ENCODE peak calls at places on chromosomes 6 and 20, in nine cellular contexts. F is GM20000, A is IMR-90, V is K562, Z is right lobe of liver, D is coronary artery, R is fibroblast of lung, K is fibroblast of the aortic adventitia, N is cardiac fibroblast. Y is an unnamed sample.

GRCh38 chr6:7505196-7505699 is 36.2 kb upstream of the DSP start:
- DNase-seq in F (no peak), A (peak), V (peak), Z (no peak), D (no peak), R (peak), K (peak), N (peak), Y (no peak)

GRCh38 chr20:37757550-37757949 is 63.7 kb downstream of the CTNNBL1 start:
- DNase-seq in F (no peak), A (no peak), V (no peak), Z (no peak), D (no peak), R (no peak), K (no peak), N (no peak), Y (no peak)

GRCh38 chr6:97473979-97474378 is 191.0 kb upstream of the MMS22L start:
- DNase-seq in F (no peak), A (no peak), V (no peak), Z (no peak), D (no peak), R (no peak), K (no peak), N (no peak), Y (no peak)

GRCh38 chr20:49306903-49307336 is 29.1 kb upstream of the ZNFX1 start:
- DNase-seq in F (no peak), A (no peak), V (no peak), Z (no peak), D (no peak), R (no peak), K (no peak), N (no peak), Y (no peak)

GRCh38 chr20:23441850-23442313 is 2.4 kb downstream of the CSTL1 start:
- DNase-seq in F (peak), A (peak), V (peak), Z (peak), D (no peak), R (peak), K (peak), N (peak), Y (peak)

GRCh38 chr6:121055572-121056163 is 278.6 kb downstream of the TBC1D32 start:
- DNase-seq in F (peak), A (peak), V (peak), Z (no peak), D (no peak), R (peak), K (peak), N (peak), Y (no peak)

GRCh38 chr20:32727663-32728062 is 15.6 kb downstream of the COMMD7 start:
- DNase-seq in F (no peak), A (peak), V (no peak), Z (no peak), D (no peak), R (peak), K (peak), N (peak), Y (no peak)

GRCh38 chr6:27303613-27304272 is 8.3 kb downstream of the POM121L2 start:
- DNase-seq in F (no peak), A (no peak), V (no peak), Z (no peak), D (no peak), R (no peak), K (no peak), N (no peak), Y (no peak)

GRCh38 chr6:141580988-141581387 is 551.7 kb upstream of the GJE1 start:
- DNase-seq in F (no peak), A (peak), V (no peak), Z (no peak), D (no peak), R (peak), K (peak), N (peak), Y (no peak)

GRCh38 chr6:33663727-33664449 is 42.8 kb downstream of the ITPR3 start:
- DNase-seq in F (no peak), A (no peak), V (no peak), Z (no peak), D (no peak), R (no peak), K (no peak), N (no peak), Y (no peak)

GRCh38 chr6:38164671-38165108 is 345.2 kb downstream of the ZFAND3 start:
- DNase-seq in F (no peak), A (no peak), V (no peak), Z (no peak), D (no peak), R (no peak), K (no peak), N (no peak), Y (no peak)

GRCh38 chr6:111721677-111722219 is 116.1 kb upstream of the TRAF3IP2 start:
- DNase-seq in F (peak), A (peak), V (peak), Z (no peak), D (no peak), R (peak), K (peak), N (peak), Y (no peak)

GRCh38 chr6:38846844-38847243 is 131.7 kb downstream of the DNAH8 start:
- DNase-seq in F (no peak), A (peak), V (no peak), Z (no peak), D (no peak), R (no peak), K (peak), N (no peak), Y (no peak)

GRCh38 chr6:101083533-101084172 is 202.5 kb upstream of the ASCC3 start:
- DNase-seq in F (no peak), A (peak), V (no peak), Z (no peak), D (no peak), R (peak), K (peak), N (peak), Y (no peak)

GRCh38 chr20:13995841-13996240 is 525 bp downstream of the MACROD2 start:
- DNase-seq in F (no peak), A (no peak), V (no peak), Z (peak), D (no peak), R (no peak), K (no peak), N (no peak), Y (no peak)

GRCh38 chr6:41049548-41049947 is 3.5 kb upstream of the APOBEC2 start:
- DNase-seq in F (no peak), A (no peak), V (no peak), Z (no peak), D (no peak), R (no peak), K (no peak), N (no peak), Y (no peak)

GRCh38 chr6:11961923-11962322 is 50.2 kb upstream of the HIVEP1 start:
- DNase-seq in F (no peak), A (no peak), V (no peak), Z (no peak), D (no peak), R (no peak), K (no peak), N (no peak), Y (no peak)

GRCh38 chr6:43516697-43517502 is at the start of the genes POLR1C and YIPF3:
- DNase-seq in F (peak), A (peak), V (peak), Z (peak), D (peak), R (peak), K (peak), N (peak), Y (peak)

GRCh38 chr6:34102696-34103095 is 43.2 kb downstream of the GRM4 start:
- DNase-seq in F (no peak), A (no peak), V (no peak), Z (no peak), D (no peak), R (no peak), K (no peak), N (no peak), Y (no peak)

GRCh38 chr20:15163632-15164031 is 826.2 kb upstream of the FLRT3 start:
- DNase-seq in F (no peak), A (no peak), V (no peak), Z (no peak), D (no peak), R (no peak), K (no peak), N (no peak), Y (no peak)

GRCh38 chr6:78436335-78436734 is 431.0 kb upstream of the IRAK1BP1 start:
- DNase-seq in F (no peak), A (peak), V (no peak), Z (no peak), D (no peak), R (peak), K (peak), N (peak), Y (no peak)

GRCh38 chr20:25297141-25297905 is 49.4 kb downstream of the PYGB start:
- DNase-seq in F (peak), A (no peak), V (no peak), Z (no peak), D (no peak), R (no peak), K (no peak), N (no peak), Y (no peak)

GRCh38 chr6:110513001-110513400 is 36.6 kb upstream of the SLC22A16 start:
- DNase-seq in F (no peak), A (peak), V (no peak), Z (no peak), D (no peak), R (peak), K (peak), N (peak), Y (no peak)

GRCh38 chr6:137808191-137808590 is 58.9 kb upstream of the TNFAIP3 start:
- DNase-seq in F (no peak), A (peak), V (no peak), Z (no peak), D (no peak), R (peak), K (peak), N (peak), Y (no peak)

GRCh38 chr6:159878341-159878740 is 12.4 kb upstream of the MAS1 start:
- DNase-seq in F (no peak), A (no peak), V (no peak), Z (no peak), D (no peak), R (no peak), K (no peak), N (no peak), Y (no peak)

GRCh38 chr6:49978332-49979226 is 9.2 kb upstream of the DEFB113 start:
- DNase-seq in F (peak), A (no peak), V (no peak), Z (no peak), D (no peak), R (peak), K (no peak), N (no peak), Y (no peak)

GRCh38 chr20:59402697-59403096 is 102.3 kb downstream of the EDN3 start:
- DNase-seq in F (no peak), A (no peak), V (no peak), Z (no peak), D (no peak), R (no peak), K (no peak), N (no peak), Y (no peak)

GRCh38 chr6:131244942-131245341 is 109.7 kb downstream of the AKAP7 start:
- DNase-seq in F (no peak), A (no peak), V (no peak), Z (no peak), D (no peak), R (no peak), K (no peak), N (no peak), Y (no peak)

GRCh38 chr20:37192137-37192854 is 12.9 kb upstream of the MROH8 start:
- DNase-seq in F (peak), A (peak), V (peak), Z (peak), D (peak), R (peak), K (peak), N (peak), Y (peak)

GRCh38 chr6:81228912-81229540 is 523.5 kb downstream of the TENT5A start:
- DNase-seq in F (no peak), A (peak), V (no peak), Z (no peak), D (no peak), R (peak), K (peak), N (peak), Y (no peak)

GRCh38 chr20:50049442-50050026 is 63.4 kb downstream of the UBE2V1 start:
- DNase-seq in F (no peak), A (no peak), V (no peak), Z (no peak), D (no peak), R (no peak), K (no peak), N (no peak), Y (peak)

GRCh38 chr6:120478650-120479049 is 855.6 kb downstream of the TBC1D32 start:
- DNase-seq in F (no peak), A (no peak), V (no peak), Z (no peak), D (no peak), R (no peak), K (no peak), N (no peak), Y (no peak)

GRCh38 chr6:18389479-18389878 is 2.3 kb downstream of the RNF144B start:
- DNase-seq in F (no peak), A (peak), V (no peak), Z (peak), D (no peak), R (peak), K (peak), N (no peak), Y (no peak)

GRCh38 chr6:39301606-39302005 is 12.6 kb downstream of the KCNK17 start:
- DNase-seq in F (no peak), A (no peak), V (peak), Z (no peak), D (no peak), R (no peak), K (no peak), N (peak), Y (no peak)

DNA sequence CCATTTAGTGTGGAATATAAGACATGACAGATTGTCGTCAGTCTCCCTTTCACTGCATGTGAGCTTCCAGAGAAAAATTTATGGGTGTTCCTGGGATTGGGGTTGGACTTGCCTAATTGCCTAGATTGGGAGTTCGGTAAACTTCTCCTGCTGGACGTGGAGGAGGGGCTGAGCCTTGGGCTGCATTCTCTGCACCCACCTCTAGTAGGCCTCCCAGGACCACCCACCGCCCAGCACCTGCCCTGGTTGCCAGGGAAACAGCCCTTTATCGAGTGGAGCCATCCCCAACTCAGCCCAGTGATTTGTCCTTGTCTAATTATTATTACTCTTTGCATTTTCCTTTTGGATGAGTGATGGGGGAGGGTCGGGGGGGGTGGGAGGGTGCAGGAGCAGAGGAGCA is 104.3 kb downstream of the DHX35 start:
- DNase-seq in F (no peak), A (no peak), V (peak), Z (no peak), D (no peak), R (no peak), K (no peak), N (no peak), Y (no peak)
- TF ChIP-seq CTCF in F (no peak), A (no peak), V (peak), Z (no peak), D (no peak), R (no peak), K (no peak), N (no peak), Y (no peak)

DNA sequence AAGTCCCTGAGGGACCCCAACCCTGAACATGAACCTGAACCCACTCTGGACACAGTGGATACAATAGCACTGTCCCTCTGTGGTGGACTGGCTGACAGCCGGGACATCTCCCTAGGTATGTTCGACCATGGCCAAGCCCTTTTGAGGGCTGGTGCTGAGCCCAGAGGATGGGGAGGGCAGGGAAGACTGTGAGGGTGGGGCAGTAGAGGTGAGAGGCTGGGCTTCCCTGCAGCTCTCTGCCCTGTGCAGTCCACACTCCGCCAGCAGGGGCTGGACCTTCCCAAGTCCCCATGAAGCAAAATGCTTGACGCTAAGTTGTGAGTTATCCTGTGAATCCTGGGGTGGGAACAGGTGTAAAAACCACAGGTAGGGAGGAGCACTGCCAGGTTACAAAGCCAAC is 11.5 kb downstream of the LPIN3 start:
- DNase-seq in F (no peak), A (no peak), V (peak), Z (no peak), D (no peak), R (no peak), K (no peak), N (no peak), Y (no peak)
- TF ChIP-seq CTCF in F (no peak), A (no peak), V (peak), Z (no peak), D (no peak), R (no peak), K (no peak), N (peak), Y (no peak)

GRCh38 chr20:51385941-51386530 is 156.5 kb downstream of the NFATC2 start:
- DNase-seq in F (peak), A (peak), V (peak), Z (no peak), D (no peak), R (peak), K (peak), N (peak), Y (no peak)
- TF ChIP-seq CTCF in F (peak), A (peak), V (peak), Z (peak), D (no peak), R (peak), K (peak), N (peak), Y (no peak)

GRCh38 chr20:64131406-64131805 is 24.0 kb upstream of the NPBWR2 start:
- DNase-seq in F (no peak), A (no peak), V (no peak), Z (peak), D (no peak), R (no peak), K (peak), N (peak), Y (no peak)
- TF ChIP-seq CTCF in F (no peak), A (no peak), V (no peak), Z (no peak), D (no peak), R (peak), K (peak), N (peak), Y (no peak)

GRCh38 chr6:31664790-31665500 is at the start of gene GPANK1:
- DNase-seq in F (peak), A (peak), V (peak), Z (peak), D (peak), R (peak), K (peak), N (peak), Y (peak)
- TF ChIP-seq CTCF in F (no peak), A (no peak), V (no peak), Z (no peak), D (no peak), R (no peak), K (no peak), N (no peak), Y (no peak)

Y was measured in activated B cell treated with CpG ODN at 0.5 μM for 24 hours.